ENCODE peak calls at places on chromosomes 2 and 18, in ten cellular contexts. H is CD4-positive, alpha-beta memory T cell; U is AG04450; R is NT2/D1; C is HCT116; M is lower leg skin; E is fibroblast of lung; Z is ascending aorta; L is psoas muscle; K is mucosa of descending colon. J is an unnamed sample.
A peak's percentile ranks its signal among the peaks of the same experiment; 100 is the strongest.

GRCh38 chr2:232698552-232699091 is 1.5 kb downstream of the GIGYF2 start:
- DNase-seq in H (no peak), U (no peak), R (no peak), C (no peak), M (no peak), E (no peak), Z (no peak), L (no peak), K (no peak), J (peak; percentile 43)

GRCh38 chr2:69619725-69620124 is 23.8 kb downstream of the AAK1 start:
- DNase-seq in H (peak; percentile 20), U (no peak), R (no peak), C (no peak), M (no peak), E (no peak), Z (no peak), L (no peak), K (no peak), J (no peak)

GRCh38 chr2:241066171-241066892 is 35.8 kb downstream of the MTERF4 start:
- DNase-seq in H (no peak), U (no peak), R (no peak), C (no peak), M (no peak), E (no peak), Z (no peak), L (no peak), K (no peak), J (no peak)

GRCh38 chr2:120596990-120597594 is 138.6 kb upstream of the GLI2 start:
- DNase-seq in H (no peak), U (peak; percentile 24), R (no peak), C (no peak), M (peak; percentile 87), E (peak; percentile 90), Z (no peak), L (peak; percentile 90), K (peak; percentile 37), J (peak; percentile 78)

GRCh38 chr2:192194866-192195547 is at the start of gene TMEFF2:
- DNase-seq in H (no peak), U (peak; percentile 66), R (peak; percentile 88), C (no peak), M (peak; percentile 22), E (peak; percentile 86), Z (peak; percentile 70), L (peak; percentile 73), K (peak; percentile 55), J (peak; percentile 16)

GRCh38 chr2:174836345-174836999 is 72.2 kb upstream of the CHRNA1 start:
- DNase-seq in H (no peak), U (peak; percentile 85), R (no peak), C (no peak), M (no peak), E (peak; percentile 98), Z (no peak), L (no peak), K (no peak), J (peak; percentile 95)

GRCh38 chr2:156125018-156125417 is 207.5 kb downstream of the NR4A2 start:
- DNase-seq in H (no peak), U (no peak), R (peak; percentile 18), C (no peak), M (no peak), E (no peak), Z (no peak), L (no peak), K (no peak), J (no peak)

GRCh38 chr18:26460449-26461091 is 87.8 kb downstream of the KCTD1 start:
- DNase-seq in H (no peak), U (no peak), R (no peak), C (no peak), M (no peak), E (no peak), Z (no peak), L (no peak), K (no peak), J (no peak)

GRCh38 chr2:3099145-3099859 is 278.3 kb downstream of the EIPR1 start:
- DNase-seq in H (no peak), U (no peak), R (no peak), C (no peak), M (no peak), E (no peak), Z (no peak), L (no peak), K (no peak), J (no peak)

GRCh38 chr2:132977812-132978529 is 308.0 kb upstream of the LYPD1 start:
- DNase-seq in H (no peak), U (peak; percentile 4), R (no peak), C (no peak), M (no peak), E (peak; percentile 42), Z (no peak), L (no peak), K (no peak), J (peak; percentile 16)

GRCh38 chr2:189253841-189254240 is 74.3 kb upstream of the COL5A2 start:
- DNase-seq in H (no peak), U (no peak), R (no peak), C (no peak), M (no peak), E (no peak), Z (no peak), L (no peak), K (no peak), J (no peak)

GRCh38 chr2:211144078-211144477 is 587.7 kb downstream of the CPS1 start:
- DNase-seq in H (no peak), U (no peak), R (no peak), C (peak; percentile 7), M (no peak), E (peak; percentile 51), Z (no peak), L (no peak), K (no peak), J (peak; percentile 19)

GRCh38 chr2:230179907-230180306 is 39.9 kb downstream of the SP110 start:
- DNase-seq in H (no peak), U (no peak), R (peak; percentile 16), C (no peak), M (no peak), E (no peak), Z (no peak), L (no peak), K (no peak), J (no peak)
- H3K4me3 ChIP-seq in H (no peak overlapping the region), U (no peak overlapping the region), R (no peak overlapping the region), C (no peak overlapping the region), M (no peak overlapping the region), E (no peak overlapping the region), Z (no peak overlapping the region), L (no peak overlapping the region), K (no peak overlapping the region), J (no peak overlapping the region)

DNA sequence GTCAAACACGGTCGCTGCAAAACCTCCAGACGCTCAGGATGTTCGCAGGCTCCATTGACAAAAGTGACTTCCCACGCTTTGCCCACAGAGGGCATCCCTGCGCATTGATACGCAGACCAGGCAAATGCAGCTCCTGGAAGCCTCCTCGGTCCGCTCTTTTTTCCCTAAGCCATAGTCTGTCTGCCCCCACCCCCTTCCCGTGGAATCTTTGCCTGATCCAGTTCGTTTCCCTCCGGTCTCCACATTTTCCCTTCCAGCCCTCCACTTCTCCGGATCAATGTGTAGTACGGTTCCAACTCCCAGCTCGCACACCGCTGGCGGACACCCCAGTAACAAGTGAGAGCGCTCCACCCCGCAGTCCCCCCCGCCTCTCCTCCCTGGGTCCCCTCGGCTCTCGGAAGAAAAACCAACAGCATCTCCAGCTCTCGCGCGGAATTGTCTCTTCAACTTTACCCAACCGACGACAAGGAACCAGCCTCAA is at the start of gene DCC:
- DNase-seq in H (no peak), U (peak; percentile 15), R (peak; percentile 47), C (no peak), M (no peak), E (peak; percentile 71), Z (no peak), L (no peak), K (no peak), J (no peak)
- H3K4me3 ChIP-seq in H (no peak within 1 kb of the TSS), U (peak within 1 kb of the TSS; percentile 57), R (peak within 1 kb of the TSS; percentile 24), C (no peak within 1 kb of the TSS), M (no peak within 1 kb of the TSS), E (peak within 1 kb of the TSS; percentile 44), Z (peak within 1 kb of the TSS; percentile 42), L (no peak within 1 kb of the TSS), K (no peak within 1 kb of the TSS), J (no peak within 1 kb of the TSS)

DNA sequence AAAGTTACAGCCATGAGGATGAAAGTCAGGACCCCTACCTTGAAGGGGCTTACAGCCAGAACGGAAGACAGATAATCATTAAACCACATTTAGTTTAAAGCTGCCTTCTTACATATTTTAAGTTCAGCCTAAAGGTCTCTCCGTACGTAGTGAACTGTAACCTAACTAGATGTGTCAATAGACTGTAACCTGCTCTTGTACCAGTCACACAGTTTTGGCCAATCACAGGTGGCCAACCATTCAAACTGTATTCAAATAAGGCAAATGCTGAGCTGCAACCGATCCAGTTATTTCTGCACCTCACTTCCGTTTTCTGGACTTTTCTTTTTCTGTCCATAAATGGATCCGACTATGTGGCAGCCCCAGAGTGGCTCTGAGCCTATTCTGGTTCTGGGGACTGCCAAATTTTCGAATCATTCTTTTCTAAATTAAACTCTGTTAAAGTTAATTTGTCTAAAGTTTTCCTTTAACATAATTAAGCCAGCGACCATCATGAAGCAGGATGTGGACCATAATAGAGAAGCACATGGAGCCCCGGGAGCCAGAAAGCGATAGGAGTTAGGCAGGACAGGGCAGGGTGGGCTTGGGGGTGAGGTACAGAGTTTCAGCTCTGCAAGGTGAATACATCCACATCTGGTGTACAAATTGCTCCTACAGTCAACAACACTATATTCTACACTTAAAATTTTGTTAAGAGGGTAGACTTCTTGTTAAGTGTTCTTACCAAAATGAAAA is 48.4 kb upstream of the YPEL5 start:
- DNase-seq in H (no peak), U (no peak), R (no peak), C (no peak), M (no peak), E (no peak), Z (no peak), L (no peak), K (no peak), J (no peak)
- H3K4me3 ChIP-seq in H (no peak overlapping the region), U (no peak overlapping the region), R (no peak overlapping the region), C (no peak overlapping the region), M (no peak overlapping the region), E (no peak overlapping the region), Z (no peak overlapping the region), L (no peak overlapping the region), K (no peak overlapping the region), J (no peak overlapping the region)

GRCh38 chr18:24400587-24400986 is 3.0 kb upstream of the OSBPL1A start:
- DNase-seq in H (no peak), U (no peak), R (no peak), C (no peak), M (no peak), E (no peak), Z (no peak), L (no peak), K (no peak), J (peak; percentile 11)

GRCh38 chr18:24396082-24396623 is 1.5 kb downstream of the OSBPL1A start:
- DNase-seq in H (no peak), U (no peak), R (no peak), C (no peak), M (no peak), E (peak; percentile 14), Z (no peak), L (no peak), K (no peak), J (peak; percentile 11)

GRCh38 chr18:24397694-24398365 is at the start of gene OSBPL1A:
- DNase-seq in H (peak; percentile 54), U (peak; percentile 59), R (peak; percentile 86), C (peak; percentile 91), M (peak; percentile 94), E (peak; percentile 91), Z (peak; percentile 97), L (peak; percentile 93), K (peak; percentile 96), J (peak; percentile 91)

GRCh38 chr18:24397131-24397693 is 412 bp downstream of the OSBPL1A start:
- DNase-seq in H (no peak), U (peak; percentile 21), R (no peak), C (peak; percentile 45), M (peak; percentile 91), E (peak; percentile 85), Z (peak; percentile 83), L (peak; percentile 55), K (no peak), J (peak; percentile 82)

GRCh38 chr18:24398515-24398914 is 891 bp upstream of the OSBPL1A start:
- DNase-seq in H (no peak), U (no peak), R (no peak), C (peak; percentile 45), M (peak; percentile 25), E (peak; percentile 29), Z (no peak), L (no peak), K (peak; percentile 55), J (peak; percentile 67)
- H3K4me3 ChIP-seq in H (no peak overlapping the region), U (no peak overlapping the region), R (peak overlapping the region; percentile 46), C (peak overlapping the region; percentile 35), M (no peak overlapping the region), E (no peak overlapping the region), Z (peak overlapping the region; percentile 78), L (no peak overlapping the region), K (no peak overlapping the region), J (peak overlapping the region; percentile 72)

J was measured in fibroblast of villous mesenchyme.